ENCODE peak calls at places on chromosomes 4 and X, in nine cellular contexts. C is psoas muscle; O is AG04450; I is fibroblast of pulmonary artery; K is mesendoderm; M is cardiac muscle cell; B is OCI-LY7; P is CD4-positive, alpha-beta memory T cell; G is testis. Z is an unnamed sample.

GRCh38 chrX:124030520-124030919 is 69.0 kb downstream of the STAG2 start:
- DNase-seq in C (no peak), O (no peak), I (no peak), K (no peak), M (peak), B (no peak), P (no peak), G (no peak), Z (no peak)

GRCh38 chr4:84965558-84966381 is 720 bp downstream of the WDFY3 start:
- DNase-seq in C (peak), O (no peak), I (peak), K (peak), M (peak), B (no peak), P (no peak), G (peak), Z (no peak)

GRCh38 chrX:16712116-16712824 is at the start of gene CTPS2:
- DNase-seq in C (peak), O (no peak), I (peak), K (peak), M (peak), B (peak), P (peak), G (peak), Z (no peak)

GRCh38 chr4:177489847-177490246 is 47.6 kb upstream of the AGA start:
- DNase-seq in C (no peak), O (no peak), I (no peak), K (no peak), M (no peak), B (no peak), P (no peak), G (no peak), Z (no peak)

GRCh38 chrX:63354484-63354883 is 3.4 kb upstream of the SPIN4 start:
- DNase-seq in C (no peak), O (no peak), I (no peak), K (no peak), M (no peak), B (no peak), P (no peak), G (no peak), Z (no peak)

GRCh38 chrX:7133036-7133412 is 14.5 kb upstream of the STS start:
- DNase-seq in C (no peak), O (no peak), I (peak), K (peak), M (peak), B (no peak), P (no peak), G (no peak), Z (no peak)

GRCh38 chr4:184347251-184348239 is 126.8 kb downstream of the IRF2 start:
- DNase-seq in C (peak), O (no peak), I (peak), K (peak), M (peak), B (peak), P (no peak), G (peak), Z (peak)

GRCh38 chr4:183987529-183987946 is 82.4 kb downstream of the STOX2 start:
- DNase-seq in C (peak), O (peak), I (peak), K (peak), M (peak), B (no peak), P (no peak), G (peak), Z (peak)

GRCh38 chr4:7108046-7108625 is 40.3 kb upstream of the GRPEL1 start:
- DNase-seq in C (no peak), O (no peak), I (no peak), K (no peak), M (no peak), B (no peak), P (no peak), G (no peak), Z (no peak)

GRCh38 chrX:31293409-31293808 is 221.6 kb upstream of the FTHL17 start:
- DNase-seq in C (no peak), O (no peak), I (no peak), K (no peak), M (no peak), B (peak), P (no peak), G (no peak), Z (no peak)

GRCh38 chr4:144592264-144592663 is 53.7 kb upstream of the HHIP start:
- DNase-seq in C (no peak), O (no peak), I (peak), K (no peak), M (no peak), B (no peak), P (no peak), G (no peak), Z (no peak)

GRCh38 chr4:22824091-22824490 is 131.4 kb downstream of the GBA3 start:
- DNase-seq in C (no peak), O (no peak), I (no peak), K (no peak), M (no peak), B (no peak), P (no peak), G (no peak), Z (no peak)

GRCh38 chrX:155023907-155024833 is 1.6 kb upstream of the F8 start:
- DNase-seq in C (no peak), O (no peak), I (no peak), K (no peak), M (no peak), B (no peak), P (no peak), G (no peak), Z (no peak)

GRCh38 chr4:8200302-8200975 is 1.3 kb downstream of the SH3TC1 start:
- DNase-seq in C (peak), O (no peak), I (peak), K (no peak), M (no peak), B (peak), P (peak), G (peak), Z (no peak)

GRCh38 chrX:103253608-103254007 is 1.3 kb downstream of the TCEAL8 start:
- DNase-seq in C (no peak), O (no peak), I (peak), K (peak), M (no peak), B (no peak), P (no peak), G (no peak), Z (no peak)
- H3K4me3 ChIP-seq in C (peak), O (peak), I (peak), K (peak), M (peak), B (peak), P (no peak), G (peak), Z (peak)

GRCh38 chrX:136198010-136198409 is 50.7 kb downstream of the FHL1 start:
- DNase-seq in C (no peak), O (no peak), I (no peak), K (no peak), M (no peak), B (no peak), P (no peak), G (no peak), Z (no peak)
- H3K4me3 ChIP-seq in C (peak), O (no peak), I (no peak), K (no peak), M (no peak), B (no peak), P (no peak), G (no peak), Z (no peak)

DNA sequence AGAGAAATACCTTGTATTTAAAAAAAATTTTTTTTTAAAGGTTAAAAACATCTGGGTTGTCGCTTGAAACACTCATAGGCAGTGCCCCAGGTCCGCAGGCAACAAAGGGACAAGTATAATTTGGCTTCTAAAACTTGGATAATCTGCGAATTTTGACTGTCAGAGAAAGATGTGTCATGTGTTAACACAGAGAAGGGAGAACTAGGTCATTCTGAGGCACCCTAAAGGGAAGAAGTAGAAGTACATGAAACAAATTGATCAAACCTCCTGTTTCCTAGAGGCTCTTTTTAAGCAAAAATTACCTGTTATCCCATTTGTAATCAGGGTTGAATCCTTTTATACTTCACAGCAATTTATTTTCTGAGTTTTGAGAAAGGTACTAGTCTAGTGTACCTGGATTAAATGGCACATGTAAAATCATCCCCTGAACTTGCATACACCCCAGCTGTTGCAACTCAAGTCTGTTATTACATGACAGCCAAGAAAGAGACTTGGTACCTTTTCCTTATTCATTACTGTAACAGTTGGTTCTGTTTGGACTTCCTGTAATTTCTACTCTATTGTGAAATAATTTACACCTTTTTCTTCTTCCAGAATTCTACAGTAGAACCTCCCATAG is 1.7 kb downstream of the SRD5A3 start:
- DNase-seq in C (no peak), O (no peak), I (no peak), K (no peak), M (no peak), B (peak), P (no peak), G (no peak), Z (no peak)
- H3K4me3 ChIP-seq in C (peak), O (no peak), I (no peak), K (no peak), M (no peak), B (no peak), P (no peak), G (no peak), Z (no peak)

GRCh38 chrX:130645955-130646583 is 244.3 kb downstream of the RBMX2 start:
- DNase-seq in C (peak), O (no peak), I (peak), K (no peak), M (no peak), B (no peak), P (no peak), G (no peak), Z (no peak)

GRCh38 chrX:130647468-130647867 is 245.7 kb downstream of the RBMX2 start:
- DNase-seq in C (no peak), O (no peak), I (no peak), K (no peak), M (no peak), B (no peak), P (no peak), G (no peak), Z (no peak)

GRCh38 chrX:130654409-130654970 is 248.5 kb downstream of the ENOX2 start:
- DNase-seq in C (no peak), O (no peak), I (peak), K (no peak), M (no peak), B (no peak), P (no peak), G (no peak), Z (no peak)

GRCh38 chrX:130652824-130653578 is 250.0 kb downstream of the ENOX2 start:
- DNase-seq in C (no peak), O (no peak), I (no peak), K (no peak), M (no peak), B (no peak), P (no peak), G (no peak), Z (no peak)

DNA sequence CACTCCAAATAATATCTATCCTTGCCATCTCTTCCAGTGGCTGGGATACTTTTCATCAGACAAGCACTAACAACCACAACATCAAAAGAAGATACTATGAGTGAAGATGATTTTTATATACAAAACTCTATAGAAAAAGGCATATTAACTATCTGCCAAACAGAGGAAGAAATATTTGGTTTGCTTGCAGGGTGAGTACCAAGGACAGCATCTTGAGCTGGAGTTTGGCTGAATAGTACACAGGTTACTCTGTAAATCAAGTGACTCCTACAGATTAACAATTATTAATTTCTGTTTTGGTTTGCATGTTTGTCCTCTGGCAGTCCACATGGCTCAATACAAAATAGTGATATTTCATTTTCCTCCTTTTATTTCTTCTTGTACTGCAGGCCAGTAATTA is 248.0 kb downstream of the RBMX2 start:
- DNase-seq in C (no peak), O (no peak), I (no peak), K (no peak), M (no peak), B (no peak), P (no peak), G (no peak), Z (no peak)
- H3K4me3 ChIP-seq in C (no peak), O (no peak), I (no peak), K (no peak), M (no peak), B (no peak), P (no peak), G (no peak), Z (no peak)

GRCh38 chrX:40090961-40091360 is 6.8 kb downstream of the BCOR start:
- DNase-seq in C (no peak), O (no peak), I (no peak), K (no peak), M (no peak), B (no peak), P (no peak), G (no peak), Z (no peak)
- H3K4me3 ChIP-seq in C (peak), O (no peak), I (no peak), K (no peak), M (peak), B (peak), P (no peak), G (no peak), Z (no peak)